ENCODE peak calls at places on chromosomes 7 and 10, in five cellular contexts. Q is RWPE1, L is heart left ventricle, U is choroid plexus epithelial cell, H is BE2C. O is an unnamed sample.

GRCh38 chr10:88115968-88116367 is 252.5 kb downstream of the PTEN start:
- DNase-seq in Q (no peak), U (no peak), H (no peak), L (no peak), O (no peak)

GRCh38 chr7:82559203-82559805 is 115.7 kb upstream of the CACNA2D1 start:
- DNase-seq in L (no peak), U (peak), H (peak), Q (peak), O (no peak)

GRCh38 chr10:123833170-123833850 is 58.3 kb downstream of the CPXM2 start:
- DNase-seq in U (no peak), L (no peak), Q (no peak), H (no peak), O (no peak)

GRCh38 chr7:98400538-98401427 is at the start of gene BAIAP2L1:
- DNase-seq in L (peak), U (peak), Q (peak), H (peak), O (no peak)

GRCh38 chr7:13034693-13035092 is 347.3 kb downstream of the ARL4A start:
- DNase-seq in L (no peak), Q (no peak), H (no peak), U (no peak), O (no peak)

GRCh38 chr10:107865691-107866090 is 701.2 kb upstream of the SORCS1 start:
- DNase-seq in L (no peak), Q (no peak), U (no peak), H (no peak), O (no peak)

GRCh38 chr10:102003541-102003940 is 52.4 kb downstream of the ARMH3 start:
- DNase-seq in H (no peak), U (peak), Q (no peak), L (no peak), O (no peak)

GRCh38 chr7:29886827-29887226 is 80.5 kb downstream of the WIPF3 start:
- DNase-seq in H (no peak), Q (no peak), L (no peak), U (no peak), O (no peak)

GRCh38 chr7:78794101-78794500 is 659.4 kb downstream of the MAGI2 start:
- DNase-seq in Q (no peak), H (no peak), L (no peak), U (peak), O (peak)

GRCh38 chr7:43071604-43072003 is 40.8 kb upstream of the HECW1 start:
- DNase-seq in Q (no peak), L (no peak), H (peak), U (peak), O (no peak)

GRCh38 chr10:86070278-86070677 is 296.3 kb downstream of the GRID1 start:
- DNase-seq in U (no peak), H (no peak), L (no peak), Q (no peak), O (no peak)

GRCh38 chr7:45720989-45721388 is 146.8 kb downstream of the ADCY1 start:
- DNase-seq in U (no peak), L (no peak), Q (no peak), H (no peak), O (no peak)

GRCh38 chr10:57162231-57162630 is 801.2 kb upstream of the ZWINT start:
- DNase-seq in L (no peak), Q (no peak), H (no peak), U (no peak), O (no peak)

GRCh38 chr7:139618482-139619366 is 95.2 kb downstream of the CLEC2L start:
- DNase-seq in H (peak), L (no peak), Q (peak), U (peak), O (no peak)

GRCh38 chr7:25565949-25566348 is 337.7 kb upstream of the NPVF start:
- DNase-seq in Q (peak), H (peak), L (peak), U (peak), O (peak)

GRCh38 chr7:23246540-23246939 is at the start of gene GPNMB:
- DNase-seq in Q (peak), L (peak), H (no peak), U (peak), O (peak)

GRCh38 chr7:265192-265997 is 24.6 kb upstream of the FOXL3 start:
- DNase-seq in U (no peak), Q (no peak), H (no peak), L (no peak), O (no peak)

GRCh38 chr7:264541-265191 is 25.3 kb upstream of the FOXL3 start:
- DNase-seq in L (no peak), Q (peak), H (no peak), U (no peak), O (no peak)

GRCh38 chr7:268991-269390 is 21.0 kb upstream of the FOXL3 start:
- DNase-seq in Q (no peak), H (no peak), U (no peak), L (no peak), O (no peak)

GRCh38 chr7:265998-266850 is 23.7 kb upstream of the FOXL3 start:
- DNase-seq in H (no peak), U (no peak), L (no peak), Q (no peak), O (no peak)

GRCh38 chr7:266851-267840 is 22.8 kb upstream of the FOXL3 start:
- DNase-seq in Q (peak), H (no peak), L (no peak), U (no peak), O (no peak)
- TF ChIP-seq CTCF in Q (peak), H (no peak), L (peak), U (peak), O (peak)

DNA sequence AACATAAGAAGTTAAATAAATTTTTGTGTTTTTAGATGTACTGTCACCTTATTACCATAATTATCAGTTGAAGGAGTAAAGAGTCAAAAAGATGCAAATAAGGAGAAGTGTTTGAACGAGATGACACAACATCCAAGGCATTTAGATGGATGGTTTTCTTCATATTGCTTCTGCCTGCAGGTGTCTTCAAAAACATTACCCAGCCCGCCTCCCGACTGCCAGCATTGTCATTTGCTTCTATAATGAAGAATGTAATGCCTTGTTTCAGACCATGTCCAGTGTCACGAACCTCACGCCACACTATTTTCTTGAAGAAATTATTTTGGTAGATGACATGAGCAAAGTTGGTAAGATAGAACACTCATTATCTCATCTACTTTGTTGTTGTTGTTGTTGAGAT is 26.6 kb downstream of the GALNTL5 start:
- DNase-seq in U (no peak), H (no peak), L (no peak), Q (no peak), O (no peak)
- TF ChIP-seq CTCF in U (no peak), H (no peak), L (no peak), Q (no peak), O (no peak)

GRCh38 chr10:25065761-25066476 is 49.5 kb downstream of the THNSL1 start:
- DNase-seq in L (no peak), U (no peak), Q (no peak), H (no peak), O (no peak)

GRCh38 chr10:25072786-25073185 is 56.4 kb downstream of the THNSL1 start:
- DNase-seq in L (no peak), H (no peak), U (no peak), Q (no peak), O (no peak)

GRCh38 chr10:25068152-25069058 is 52.0 kb downstream of the THNSL1 start:
- DNase-seq in U (peak), H (no peak), L (no peak), Q (peak), O (no peak)

GRCh38 chr10:25075825-25076224 is 59.4 kb downstream of the THNSL1 start:
- DNase-seq in Q (no peak), U (no peak), L (no peak), H (no peak), O (no peak)

GRCh38 chr10:25071227-25071626 is 54.8 kb downstream of the THNSL1 start:
- DNase-seq in Q (no peak), L (no peak), H (no peak), U (no peak), O (no peak)
- TF ChIP-seq CTCF in Q (no peak), L (no peak), H (no peak), U (no peak), O (no peak)

GRCh38 chr7:90458104-90458503 is 11.3 kb upstream of the PTTG1IP2 start:
- DNase-seq in L (no peak), H (no peak), U (no peak), Q (no peak), O (no peak)
- TF ChIP-seq CTCF in L (no peak), H (no peak), U (no peak), Q (no peak), O (no peak)

DNA sequence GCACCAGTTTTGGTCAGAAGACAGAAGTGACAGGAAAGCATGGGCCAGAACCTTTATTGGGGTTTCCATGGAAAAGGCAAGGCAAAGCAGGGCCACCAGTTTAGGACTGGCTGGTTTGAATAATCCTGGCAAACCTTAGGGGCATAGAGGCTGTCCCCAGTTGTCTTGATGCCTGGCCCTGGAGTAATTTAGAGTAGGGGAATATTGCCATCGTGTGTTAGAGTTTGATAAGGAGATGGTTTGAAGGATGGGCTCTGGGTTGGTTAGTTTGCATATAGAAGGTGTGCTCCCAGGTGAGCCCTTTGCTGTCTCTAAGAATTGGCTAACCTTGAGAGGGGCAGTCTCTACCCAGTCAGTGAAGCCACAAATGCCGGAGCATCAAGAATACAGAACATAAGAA is 79.6 kb downstream of the ZNF777 start:
- DNase-seq in L (no peak), Q (no peak), H (no peak), U (peak), O (no peak)
- TF ChIP-seq CTCF in L (no peak), Q (no peak), H (no peak), U (no peak), O (no peak)

GRCh38 chr10:69783515-69783914 is 18.2 kb upstream of the COL13A1 start:
- DNase-seq in L (no peak), U (no peak), Q (no peak), H (no peak), O (no peak)
- TF ChIP-seq CTCF in L (no peak), U (peak), Q (no peak), H (peak), O (no peak)

O was measured in AG04449.